ENCODE peak calls at places on chromosomes 2 and 18, in five cellular contexts. H is right atrium auricular region, A is DMS79 treated with DMSO at 0.1 percent for 48 hours, L is NAMALWA, G is A172. M is an unnamed sample.
A peak's percentile ranks its signal among the peaks of the same experiment; 100 is the strongest.

GRCh38 chr2:11127791-11128190 is 27.5 kb upstream of the SLC66A3 start:
- DNase-seq in G (no peak), A (peak; percentile 81), L (no peak), H (no peak), M (no peak)

GRCh38 chr18:40877096-40877495 is 1077.9 kb upstream of the PIK3C3 start:
- DNase-seq in G (peak; percentile 95), L (no peak), H (no peak), A (no peak), M (no peak)

GRCh38 chr2:133434962-133435668 is 133.1 kb downstream of the NCKAP5 start:
- DNase-seq in L (no peak), H (no peak), G (peak; percentile 94), A (peak; percentile 7), M (no peak)

GRCh38 chr2:12930382-12930781 is 213.6 kb downstream of the TRIB2 start:
- DNase-seq in A (no peak), H (no peak), L (no peak), G (no peak), M (no peak)

GRCh38 chr18:22545091-22545795 is 127.5 kb upstream of the CTAGE1 start:
- DNase-seq in A (no peak), H (no peak), G (no peak), L (no peak), M (no peak)

GRCh38 chr18:61335737-61336555 is 2.7 kb downstream of the CDH20 start:
- DNase-seq in A (no peak), L (no peak), H (no peak), G (no peak), M (no peak)

GRCh38 chr2:236621786-236622185 is 52.2 kb downstream of the ACKR3 start:
- DNase-seq in H (no peak), L (no peak), A (no peak), G (no peak), M (no peak)

GRCh38 chr2:208150956-208151355 is 5.0 kb upstream of the CRYGB start:
- DNase-seq in H (no peak), G (no peak), A (no peak), L (no peak), M (no peak)

GRCh38 chr2:241808701-241809382 is at the start of gene NEU4:
- DNase-seq in H (no peak), A (no peak), G (no peak), L (no peak), M (no peak)

GRCh38 chr2:4673025-4673489 is 969.7 kb downstream of the DCDC2C start:
- DNase-seq in G (peak; percentile 98), H (no peak), L (peak; percentile 39), A (peak; percentile 89), M (no peak)

GRCh38 chr2:133941666-133942065 is 312.2 kb upstream of the MGAT5 start:
- DNase-seq in A (no peak), H (no peak), L (no peak), G (no peak), M (no peak)

GRCh38 chr18:55090566-55091187 is 131.4 kb upstream of the CCDC68 start:
- DNase-seq in L (no peak), A (no peak), H (no peak), G (no peak), M (no peak)

GRCh38 chr2:52613064-52613463 is 1154.5 kb upstream of the CHAC2 start:
- DNase-seq in G (no peak), A (no peak), H (no peak), L (no peak), M (no peak)

GRCh38 chr2:128359841-128360240 is 41.2 kb upstream of the HS6ST1 start:
- DNase-seq in L (no peak), A (no peak), H (peak; percentile 34), G (no peak), M (no peak)

GRCh38 chr18:7567487-7568425 is 640 bp downstream of the PTPRM start:
- DNase-seq in H (peak; percentile 71), A (no peak), G (no peak), L (no peak), M (no peak)